ENCODE peak calls at places on chromosome 1, in four cellular contexts. D, E, W and K are unnamed samples.

GRCh38 chr1:13788795-13789194 is 88.8 kb downstream of the PRDM2 start:
- DNase-seq in D (no peak), E (no peak), W (no peak), K (no peak)

GRCh38 chr1:113007706-113008364 is 51.8 kb upstream of the SLC16A1 start:
- DNase-seq in W (no peak), D (no peak), E (no peak), K (no peak)

GRCh38 chr1:157142765-157143423 is 4.7 kb upstream of the ETV3 start:
- DNase-seq in E (no peak), D (no peak), W (no peak), K (no peak)

GRCh38 chr1:35243681-35244080 is 24.8 kb upstream of the ZMYM4 start:
- DNase-seq in E (peak; percentile 66), W (no peak), D (peak; percentile 36), K (no peak)

GRCh38 chr1:169604781-169605560 is 18.7 kb upstream of the F5 start:
- DNase-seq in E (peak; percentile 59), D (no peak), W (no peak), K (no peak)

GRCh38 chr1:232952514-232953175 is 2.2 kb downstream of the NTPCR start:
- DNase-seq in E (peak; percentile 80), W (no peak), D (peak; percentile 47), K (peak; percentile 39)

GRCh38 chr1:67662884-67663283 is 22.1 kb upstream of the GADD45A start:
- DNase-seq in W (no peak), E (no peak), D (no peak), K (no peak)

GRCh38 chr1:219621047-219621786 is 8.3 kb upstream of the ZC3H11B start:
- DNase-seq in W (no peak), E (no peak), D (peak; percentile 21), K (no peak)

GRCh38 chr1:235588916-235589515 is 60.6 kb downstream of the GNG4 start:
- DNase-seq in E (no peak), D (no peak), W (peak; percentile 63), K (no peak)

DNA sequence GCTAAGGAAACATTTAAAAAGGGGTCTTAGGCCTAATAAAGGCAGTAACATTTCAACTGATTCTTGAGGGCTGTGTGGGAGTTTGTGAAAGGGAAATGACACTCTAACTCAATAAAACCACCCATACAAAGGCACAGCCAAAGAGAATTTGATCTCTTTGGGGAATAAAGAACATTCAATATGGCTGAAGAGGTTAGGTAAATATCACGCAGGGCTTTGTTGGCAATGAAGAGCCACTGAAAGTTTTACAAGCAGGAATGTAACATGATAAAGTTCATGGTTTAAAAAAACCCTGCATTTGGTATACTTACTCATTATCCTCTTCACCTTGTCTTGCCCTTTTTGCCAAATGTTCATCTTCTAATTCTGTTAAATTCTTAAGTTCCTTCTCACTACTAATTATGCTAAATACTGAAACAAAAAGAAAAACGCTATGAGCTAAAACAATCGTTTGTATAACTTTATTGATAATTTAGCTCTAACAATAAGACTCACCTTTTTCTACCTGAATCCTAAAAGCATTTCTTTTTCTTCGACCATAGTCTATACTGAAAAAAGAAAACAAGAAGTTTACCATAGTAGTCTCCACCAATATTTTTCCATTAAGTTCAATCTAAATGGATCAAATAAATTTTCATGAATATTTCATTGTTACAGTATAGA is 12.5 kb downstream of the NVL start:
- DNase-seq in E (no peak), D (no peak), W (no peak), K (no peak)
- TF ChIP-seq POLR2A in E (no peak), D (no peak), W (no peak), K (no peak)

DNA sequence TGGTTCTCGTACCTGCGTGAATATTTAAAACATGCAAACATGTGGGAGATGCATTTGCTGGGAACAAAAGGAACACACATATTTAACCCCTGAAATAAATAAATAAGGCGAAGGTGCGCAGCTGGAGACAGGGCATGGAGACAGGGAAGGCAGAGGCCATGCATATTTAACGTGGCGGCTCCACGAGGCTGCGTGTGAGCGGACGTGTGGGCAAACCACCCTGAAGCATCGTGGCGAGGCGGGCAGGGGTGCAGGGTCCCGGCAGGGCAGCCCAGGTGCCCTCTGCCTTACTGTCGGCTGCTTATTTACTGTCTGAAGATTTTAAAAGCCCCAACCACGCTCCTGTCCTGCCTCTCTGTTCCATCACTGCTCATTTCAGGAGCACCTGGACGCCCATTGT is 104.0 kb upstream of the ACTRT2 start:
- DNase-seq in D (no peak), W (no peak), E (no peak), K (no peak)
- H3K9me3 ChIP-seq in D (no peaks in the 10 kb centered on the region), W (no peaks in the 10 kb centered on the region), E (no peaks in the 10 kb centered on the region), K (no peaks in the 10 kb centered on the region)

GRCh38 chr1:154220071-154220969 is at the start of gene UBAP2L:
- DNase-seq in E (peak; percentile 100), D (peak; percentile 99), W (peak; percentile 99), K (peak; percentile 99)
- TF ChIP-seq POLR2A in E (peak; percentile 77), D (peak; percentile 98), W (peak; percentile 70), K (no peak)

GRCh38 chr1:248127653-248128052 is 17.3 kb upstream of the OR2M5 start:
- DNase-seq in W (no peak), D (no peak), E (no peak), K (no peak)
- H3K9me3 ChIP-seq in W (no peaks in the 10 kb centered on the region), D (no peaks in the 10 kb centered on the region), E (peaks cover 11% of the 10 kb centered on the region), K (peaks cover 10% of the 10 kb centered on the region)

GRCh38 chr1:25033828-25034451 is 103.9 kb upstream of the RUNX3 start:
- DNase-seq in W (no peak), D (peak; percentile 55), E (peak; percentile 83), K (peak; percentile 46)
- TF ChIP-seq POLR2A in W (no peak), D (no peak), E (no peak), K (no peak)

DNA sequence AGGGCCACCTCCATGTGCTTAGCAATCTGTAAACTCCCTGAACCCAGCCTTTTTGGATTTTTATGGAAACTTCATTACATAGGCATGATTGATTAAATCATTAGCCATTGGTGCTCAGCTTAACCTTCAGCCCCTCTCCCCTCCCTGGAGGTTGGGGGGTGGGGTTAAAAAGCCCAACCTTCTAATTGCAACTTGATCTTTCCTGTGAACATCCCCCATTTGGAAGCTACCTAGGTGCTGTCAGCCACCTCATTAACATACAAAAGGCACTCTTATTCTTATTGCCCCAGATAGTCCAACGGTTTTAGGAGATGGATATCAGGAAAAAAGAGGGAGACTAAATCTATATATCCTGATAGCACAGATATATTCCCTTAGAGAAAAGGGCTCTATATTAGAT is 424.0 kb upstream of the BEND5 start:
- DNase-seq in E (no peak), D (no peak), W (no peak), K (no peak)
- H3K9me3 ChIP-seq in E (no peaks in the 10 kb centered on the region), D (no peaks in the 10 kb centered on the region), W (no peaks in the 10 kb centered on the region), K (peaks cover 7% of the 10 kb centered on the region)

GRCh38 chr1:23483327-23484252 is at the start of gene ASAP3:
- DNase-seq in W (peak; percentile 78), E (peak; percentile 52), D (peak; percentile 81), K (peak; percentile 63)
- TF ChIP-seq POLR2A in W (peak; percentile 64), E (no peak), D (peak; percentile 51), K (no peak)

DNA sequence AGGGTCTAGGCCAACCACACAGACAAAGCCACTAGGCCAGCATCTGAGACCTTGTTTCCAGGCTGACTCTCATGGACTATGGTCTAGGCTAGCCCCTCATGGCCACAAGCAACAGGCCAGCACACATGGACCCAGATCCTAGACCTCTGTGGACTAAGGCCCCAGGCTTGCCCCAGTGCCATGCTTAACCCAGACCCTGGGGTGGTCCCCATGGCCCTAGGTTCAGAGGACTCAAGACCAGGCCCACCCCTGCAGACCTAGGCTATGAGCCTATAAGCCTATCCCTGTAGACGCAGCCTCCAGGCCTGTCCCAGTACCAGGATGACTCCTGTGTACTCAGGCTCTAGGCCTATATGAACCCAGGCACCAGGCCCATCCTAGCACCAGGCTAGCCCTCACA is 1.9 kb upstream of the OR14A2 start:
- DNase-seq in E (no peak), D (no peak), W (no peak), K (no peak)
- H3K9me3 ChIP-seq in E (peaks cover 20% of the 10 kb centered on the region), D (no peaks in the 10 kb centered on the region), W (no peaks in the 10 kb centered on the region), K (peaks cover 24% of the 10 kb centered on the region)

DNA sequence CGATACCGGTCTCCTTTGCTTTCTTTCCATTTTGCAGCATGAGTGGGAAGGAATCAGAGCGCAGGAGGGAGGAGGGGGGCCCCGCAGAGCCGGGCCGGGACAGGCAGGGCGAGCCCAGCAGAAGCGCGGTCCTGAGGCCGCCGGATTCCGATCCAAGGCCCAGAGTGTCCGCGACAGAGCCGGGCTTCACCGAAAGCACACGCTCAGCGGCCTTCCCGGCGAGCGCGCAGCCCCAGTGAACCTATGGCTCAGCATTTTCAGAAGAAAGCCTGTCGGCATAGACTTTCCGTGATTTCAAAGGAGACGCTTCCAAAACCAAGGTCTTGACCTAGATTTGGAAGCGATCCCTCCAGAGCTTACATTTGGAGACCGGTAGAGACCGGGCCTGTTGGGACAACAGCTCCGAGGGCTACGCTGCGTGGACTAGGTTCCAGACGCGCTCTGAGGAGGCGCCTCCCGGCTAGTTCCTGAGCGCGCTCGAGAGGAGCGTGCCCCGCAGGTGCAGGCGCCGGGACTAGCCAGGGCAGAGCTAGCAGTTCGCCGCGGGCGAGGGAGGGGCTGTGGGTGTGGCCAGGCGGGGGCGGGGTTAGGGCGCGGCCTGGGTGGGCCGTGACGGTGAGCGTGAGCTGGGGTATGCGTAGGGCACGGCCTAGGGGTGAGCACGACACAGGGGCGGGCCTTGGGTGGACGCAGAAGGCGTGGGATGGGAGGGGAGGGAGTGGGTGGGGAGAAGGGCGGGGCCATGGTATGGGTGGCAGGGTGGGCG is 27.8 kb upstream of the PRSS38 start:
- DNase-seq in E (peak; percentile 98), W (peak; percentile 80), D (peak; percentile 96), K (peak; percentile 97)
- TF ChIP-seq POLR2A in E (peak; percentile 57), W (no peak), D (peak; percentile 73), K (no peak)